ENCODE peak calls at places on chromosomes 11 and 22, in nine cellular contexts. T is anterior cingulate cortex; J is memory B cell; N is stimulated activated CD4-positive, alpha-beta T cell treated with anti-CD3 and anti-CD28 coated beads, Interleukin-1b, Interleukin-23, amount 100 ng/mL, for 24 hours; U is GM23248; S is activated T-helper 1 cell treated with anti-CD3 and anti-CD28 coated beads, Interleukin-12 subunit alpha, Interleukin-12 subunit beta, Interleukin-2, Interleukin-4 antibody, amounts not matched to agents 30 ng/mL and 10 ng/mL and 1 ng/mL, durations not matched to agents 14 hours and 24 hours and 36 hours; E is NB4; A is mesothelial cell of epicardium; L is head of caudate nucleus. O is an unnamed sample.

GRCh38 chr22:43404673-43405385 is 7.0 kb upstream of the MPPED1 start:
- DNase-seq in A (no peak), T (no peak), S (no peak), J (no peak), U (no peak), E (no peak), L (no peak), N (no peak), O (no peak)

GRCh38 chr11:6925636-6926207 is 504 bp upstream of the ZNF215 start:
- DNase-seq in J (no peak), L (peak), A (no peak), E (no peak), S (no peak), T (no peak), N (no peak), U (peak), O (peak)

GRCh38 chr22:18060646-18061620 is 16.9 kb upstream of the PEX26 start:
- DNase-seq in A (no peak), T (no peak), J (no peak), S (no peak), N (no peak), E (no peak), L (no peak), U (peak), O (peak)

GRCh38 chr11:69167916-69168691 is 12.4 kb downstream of the SMIM38 start:
- DNase-seq in J (no peak), A (no peak), S (no peak), L (no peak), E (no peak), U (peak), T (no peak), N (no peak), O (no peak)

GRCh38 chr11:15941206-15941770 is 415.1 kb downstream of the SOX6 start:
- DNase-seq in N (no peak), A (peak), J (no peak), S (peak), T (no peak), L (no peak), U (peak), E (peak), O (peak)

GRCh38 chr11:106216281-106216680 is 138.8 kb downstream of the AASDHPPT start:
- DNase-seq in N (no peak), T (no peak), E (no peak), L (no peak), A (no peak), J (no peak), S (no peak), U (peak), O (no peak)

GRCh38 chr11:86151188-86152005 is 82.5 kb upstream of the PICALM start:
- DNase-seq in N (no peak), E (peak), T (peak), J (no peak), A (no peak), S (no peak), L (peak), U (peak), O (no peak)

GRCh38 chr11:134030853-134031252 is 38.0 kb upstream of the JAM3 start:
- DNase-seq in N (no peak), E (no peak), S (no peak), U (no peak), J (no peak), L (no peak), A (no peak), T (no peak), O (peak)

GRCh38 chr11:16117989-16118810 is 238.1 kb downstream of the SOX6 start:
- DNase-seq in J (no peak), T (no peak), U (no peak), E (no peak), A (no peak), S (no peak), L (no peak), N (no peak), O (no peak)

GRCh38 chr11:87779276-87780067 is 395.8 kb downstream of the RAB38 start:
- DNase-seq in U (peak), N (no peak), S (no peak), A (no peak), T (no peak), L (no peak), J (no peak), E (no peak), O (peak)

GRCh38 chr22:43562843-43563242 is 151.0 kb downstream of the MPPED1 start:
- DNase-seq in A (no peak), T (no peak), E (no peak), U (no peak), J (no peak), N (no peak), L (no peak), S (no peak), O (no peak)

GRCh38 chr11:117979481-117980211 is 6.5 kb upstream of the IL10RA start:
- DNase-seq in L (no peak), A (peak), E (no peak), T (no peak), J (no peak), U (no peak), S (no peak), N (no peak), O (no peak)

GRCh38 chr11:2217211-2218081 is 45.8 kb upstream of the TH start:
- DNase-seq in U (no peak), E (no peak), N (no peak), A (no peak), S (no peak), J (no peak), T (no peak), L (no peak), O (no peak)

GRCh38 chr22:50503475-50504145 is 3.9 kb downstream of the LMF2 start:
- DNase-seq in A (no peak), S (no peak), E (no peak), T (no peak), U (no peak), L (no peak), N (no peak), J (no peak), O (peak)

GRCh38 chr11:27234961-27235360 is 128.1 kb downstream of the CCDC34 start:
- DNase-seq in S (no peak), J (no peak), U (no peak), A (no peak), L (no peak), E (no peak), N (no peak), T (no peak), O (no peak)

GRCh38 chr22:37060801-37061610 is 9.5 kb downstream of the KCTD17 start:
- DNase-seq in N (no peak), J (no peak), E (no peak), L (peak), U (no peak), A (no peak), S (peak), T (no peak), O (no peak)

GRCh38 chr11:4610258-4610935 is 2.4 kb upstream of the TRIM68 start:
- DNase-seq in J (no peak), T (no peak), A (no peak), N (no peak), L (no peak), E (no peak), U (peak), S (no peak), O (peak)

GRCh38 chr11:73185680-73186293 is 32.3 kb upstream of the P2RY2 start:
- DNase-seq in T (no peak), A (no peak), S (no peak), U (peak), N (no peak), L (no peak), J (no peak), E (peak), O (no peak)

GRCh38 chr11:133504906-133505305 is 27.4 kb downstream of the OPCML start:
- DNase-seq in U (no peak), A (no peak), N (no peak), L (no peak), T (no peak), J (no peak), S (no peak), E (no peak), O (no peak)

GRCh38 chr11:36153581-36153980 is 135.6 kb downstream of the COMMD9 start:
- DNase-seq in N (no peak), T (no peak), L (no peak), S (no peak), E (no peak), A (no peak), J (no peak), U (no peak), O (no peak)

GRCh38 chr22:43440556-43440955 is 28.7 kb downstream of the MPPED1 start:
- DNase-seq in T (no peak), E (no peak), S (no peak), A (no peak), J (no peak), N (no peak), U (no peak), L (no peak), O (no peak)

GRCh38 chr11:103633037-103633788 is 403.2 kb upstream of the DDI1 start:
- DNase-seq in A (no peak), J (no peak), T (no peak), E (no peak), L (no peak), U (peak), N (no peak), S (no peak), O (no peak)

GRCh38 chr11:82978422-82979099 is 77.0 kb downstream of the DDIAS start:
- DNase-seq in L (no peak), N (no peak), T (no peak), E (no peak), A (no peak), U (peak), J (no peak), S (no peak), O (peak)

O was measured in Karpas-422.